ENCODE peak calls at places on chromosomes 7 and 10, in eight cellular contexts. V is activated CD4-positive, alpha-beta T cell treated with anti-CD3 and anti-CD28 coated beads, Interleukin-2, amount 50 U/mL, for 48 hours; J is Caki2; E is neural progenitor cell; H is T1000; R is MV-4-11; N is HEK293T; Y is activated T-cell treated with anti-CD3 and anti-CD28 coated beads, Interleukin-2, amount 50 U/mL, for 72 hours. I is an unnamed sample.

GRCh38 chr10:38605153-38605661 is 511.1 kb downstream of the ZNF37A start:
- DNase-seq in V (no peak), J (no peak), E (no peak), H (no peak), R (no peak), N (no peak), Y (no peak), I (no peak)

GRCh38 chr7:577278-577665 is 57.6 kb upstream of the PDGFA start:
- DNase-seq in V (no peak), J (no peak), E (no peak), H (no peak), R (no peak), N (no peak), Y (no peak), I (no peak)

GRCh38 chr7:142563470-142563869 is 185.8 kb upstream of the PRSS1 start:
- DNase-seq in V (no peak), J (no peak), E (no peak), H (no peak), R (no peak), N (no peak), Y (no peak), I (no peak)

GRCh38 chr7:69654381-69654780 is 56.1 kb downstream of the AUTS2 start:
- DNase-seq in V (no peak), J (no peak), E (no peak), H (no peak), R (peak), N (no peak), Y (no peak), I (no peak)

GRCh38 chr7:145269418-145270161 is 433.7 kb upstream of the TPK1 start:
- DNase-seq in V (no peak), J (no peak), E (no peak), H (no peak), R (no peak), N (no peak), Y (no peak), I (no peak)

GRCh38 chr7:51268859-51269258 is 47.8 kb downstream of the COBL start:
- DNase-seq in V (no peak), J (no peak), E (no peak), H (no peak), R (no peak), N (no peak), Y (no peak), I (no peak)

GRCh38 chr7:47454066-47454950 is 127.6 kb downstream of the TNS3 start:
- DNase-seq in V (no peak), J (no peak), E (no peak), H (peak), R (no peak), N (no peak), Y (no peak), I (no peak)

GRCh38 chr10:5942001-5942400 is 35.3 kb downstream of the IL15RA start:
- DNase-seq in V (no peak), J (no peak), E (no peak), H (no peak), R (no peak), N (no peak), Y (no peak), I (no peak)

GRCh38 chr7:40586197-40586596 is 451.4 kb downstream of the SUGCT start:
- DNase-seq in V (no peak), J (peak), E (no peak), H (no peak), R (peak), N (no peak), Y (no peak), I (no peak)

GRCh38 chr7:4113976-4114375 is 568.1 kb upstream of the FOXK1 start:
- DNase-seq in V (no peak), J (no peak), E (no peak), H (no peak), R (no peak), N (no peak), Y (no peak), I (no peak)

GRCh38 chr7:44977956-44978355 is 859 bp downstream of the MYO1G start:
- DNase-seq in V (peak), J (no peak), E (no peak), H (no peak), R (peak), N (no peak), Y (peak), I (no peak)

GRCh38 chr7:116271980-116272886 is 61.9 kb downstream of the TES start:
- DNase-seq in V (no peak), J (peak), E (no peak), H (peak), R (no peak), N (no peak), Y (peak), I (no peak)

GRCh38 chr10:14532473-14533251 is 201.9 kb upstream of the FRMD4A start:
- DNase-seq in V (no peak), J (peak), E (no peak), H (peak), R (no peak), N (no peak), Y (no peak), I (no peak)

GRCh38 chr7:142323706-142324105 is 65.8 kb upstream of the PRSS58 start:
- DNase-seq in V (peak), J (peak), E (peak), H (no peak), R (no peak), N (peak), Y (peak), I (peak)

I was measured in stimulated activated effector memory CD8-positive, alpha-beta T cell treated with anti-CD3 and anti-CD28 coated beads, Interleukin-12 subunit alpha, Interleukin-12 subunit beta, amount 100 ng/mL, for 72 hours.